ENCODE peak calls at places on chromosome 4, in seven cellular contexts. X, U, O, W, A, H and S are unnamed samples.
A peak's percentile ranks its signal among the peaks of the same experiment; 100 is the strongest.

GRCh38 chr4:175405961-175406360 is 406.1 kb downstream of the GPM6A start:
- DNase-seq in X (no peak), H (no peak), O (no peak), U (no peak), A (no peak), W (no peak), S (no peak)

GRCh38 chr4:88341227-88342192 is 37.1 kb upstream of the HERC6 start:
- DNase-seq in W (peak; percentile 91), U (no peak), X (no peak), H (peak; percentile 43), A (no peak), O (no peak), S (no peak)

GRCh38 chr4:24105183-24106039 is 215.6 kb upstream of the PPARGC1A start:
- DNase-seq in W (no peak), H (no peak), U (no peak), O (no peak), A (no peak), X (no peak), S (no peak)

GRCh38 chr4:52106701-52107100 is 55.6 kb downstream of the SPATA18 start:
- DNase-seq in X (no peak), U (no peak), A (no peak), W (no peak), O (no peak), H (no peak), S (peak; percentile 25)

GRCh38 chr4:77538144-77538543 is 67.5 kb upstream of the CXCL13 start:
- DNase-seq in U (no peak), H (no peak), O (no peak), X (no peak), A (no peak), W (peak; percentile 7), S (no peak)

GRCh38 chr4:184553891-184554290 is 79.5 kb upstream of the IRF2 start:
- DNase-seq in X (no peak), O (no peak), A (no peak), U (no peak), H (no peak), W (no peak), S (no peak)

GRCh38 chr4:74543983-74544382 is 99.0 kb downstream of the AREG start:
- DNase-seq in H (no peak), U (no peak), O (no peak), W (no peak), A (no peak), X (no peak), S (no peak)

GRCh38 chr4:165439344-165439743 is 60.5 kb downstream of the CPE start:
- DNase-seq in W (no peak), A (no peak), U (no peak), X (no peak), O (no peak), H (no peak), S (no peak)

GRCh38 chr4:176792348-176793059 is at the start of gene VEGFC:
- DNase-seq in A (no peak), W (peak; percentile 69), U (peak; percentile 40), H (peak; percentile 66), O (no peak), X (peak; percentile 75), S (no peak)

GRCh38 chr4:170008376-170008775 is 17.8 kb downstream of the MFAP3L start:
- DNase-seq in W (no peak), A (no peak), O (no peak), U (no peak), X (no peak), H (no peak), S (no peak)

GRCh38 chr4:16609170-16609758 is 289.2 kb downstream of the LDB2 start:
- DNase-seq in H (no peak), U (no peak), X (no peak), W (no peak), O (no peak), A (no peak), S (no peak)

GRCh38 chr4:73275318-73275654 is 16.7 kb upstream of the ANKRD17 start:
- DNase-seq in H (no peak), A (no peak), O (no peak), X (no peak), U (no peak), W (no peak), S (no peak)

GRCh38 chr4:69977582-69977981 is 12.1 kb upstream of the CSN2 start:
- DNase-seq in A (no peak), O (no peak), W (no peak), H (no peak), X (no peak), U (no peak), S (no peak)

GRCh38 chr4:826508-827208 is 729 bp upstream of the CPLX1 start:
- DNase-seq in X (peak; percentile 61), A (no peak), H (no peak), W (no peak), O (no peak), U (peak; percentile 10), S (no peak)
- H3K4me3 ChIP-seq in X (no peak overlapping the region), A (no peak overlapping the region), H (no peak overlapping the region), W (no peak overlapping the region), O (no peak overlapping the region), U (no peak overlapping the region), S (no peak overlapping the region)

GRCh38 chr4:173499568-173500535 is 30.2 kb downstream of the HAND2 start:
- DNase-seq in A (no peak), W (no peak), O (no peak), X (no peak), H (no peak), U (no peak), S (no peak)

GRCh38 chr4:173503330-173504180 is 26.5 kb downstream of the HAND2 start:
- DNase-seq in A (no peak), O (no peak), U (no peak), W (no peak), X (no peak), H (no peak), S (no peak)

GRCh38 chr4:173498771-173499170 is 31.3 kb downstream of the HAND2 start:
- DNase-seq in U (no peak), O (no peak), X (no peak), A (no peak), H (no peak), W (no peak), S (no peak)

GRCh38 chr4:173501592-173502150 is 28.4 kb downstream of the HAND2 start:
- DNase-seq in A (no peak), O (no peak), U (no peak), W (no peak), X (no peak), H (no peak), S (no peak)

DNA sequence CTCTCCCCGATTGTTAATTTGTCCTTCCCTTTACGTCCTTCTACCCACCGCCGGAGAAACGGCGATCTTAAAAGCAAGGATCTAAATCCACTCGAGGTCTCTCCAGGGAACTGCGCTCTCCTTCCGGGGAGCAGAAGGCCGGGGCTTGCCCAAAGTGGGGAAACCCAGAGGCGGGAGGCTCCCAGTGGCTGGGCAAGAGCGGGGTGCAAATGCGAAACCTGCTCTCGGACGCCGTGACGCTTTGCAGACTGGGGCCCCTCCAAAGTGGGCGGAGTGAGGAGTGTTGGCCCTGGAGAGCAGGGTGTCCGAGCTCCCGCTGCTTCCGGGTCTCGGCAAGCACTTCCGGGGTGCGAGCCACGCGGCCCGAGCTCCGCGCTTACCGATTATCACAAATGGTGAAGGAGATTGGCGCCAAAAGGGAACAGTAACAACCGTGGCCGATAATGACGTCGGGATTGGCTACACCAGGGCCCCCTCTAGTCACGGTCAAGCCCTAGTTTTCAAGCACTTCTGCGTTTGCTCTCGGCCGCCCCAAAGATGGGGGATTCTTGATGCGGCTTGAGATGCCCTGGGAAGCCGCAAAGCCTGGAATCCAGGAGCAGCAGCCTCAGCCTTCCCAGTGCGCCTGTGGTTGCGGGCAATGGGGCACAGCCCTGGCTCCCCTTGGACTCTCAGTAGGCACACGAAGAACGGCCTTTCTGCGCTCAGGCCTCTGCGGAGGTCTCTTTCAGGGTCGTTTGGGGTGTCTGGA is 29.0 kb downstream of the HAND2 start:
- DNase-seq in X (no peak), H (no peak), U (no peak), A (no peak), O (no peak), W (no peak), S (no peak)
- H3K4me3 ChIP-seq in X (peak overlapping the region; percentile 36), H (peak overlapping the region; percentile 14), U (no peak overlapping the region), A (peak overlapping the region; percentile 30), O (no peak overlapping the region), W (peak overlapping the region; percentile 14), S (no peak overlapping the region)

DNA sequence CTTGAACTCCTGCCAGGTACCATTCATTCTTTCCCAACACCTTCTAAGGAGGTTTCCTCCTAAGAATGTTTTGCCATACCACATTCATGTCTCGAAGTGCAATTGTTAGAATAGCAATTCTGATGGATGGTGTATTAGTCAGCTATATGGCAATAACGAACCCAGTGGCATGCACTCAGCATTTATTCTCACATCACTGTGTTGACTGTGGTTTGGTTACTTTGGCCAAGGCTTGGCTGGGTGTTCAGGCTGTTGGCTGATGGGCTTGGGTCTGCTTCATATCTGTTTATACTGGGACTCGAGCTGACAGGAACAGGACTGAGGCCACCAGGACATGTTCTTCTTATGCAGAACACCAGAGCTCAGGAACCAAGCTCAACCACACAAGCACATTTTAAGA is 31.7 kb downstream of the PSAPL1 start:
- DNase-seq in H (no peak), X (no peak), U (peak; percentile 10), A (no peak), O (no peak), W (no peak), S (no peak)
- H3K4me3 ChIP-seq in H (no peak overlapping the region), X (no peak overlapping the region), U (no peak overlapping the region), A (no peak overlapping the region), O (no peak overlapping the region), W (no peak overlapping the region), S (no peak overlapping the region)

GRCh38 chr4:3303445-3303824 is 10.6 kb downstream of the RGS12 start:
- DNase-seq in U (no peak), H (no peak), W (no peak), O (no peak), A (peak; percentile 9), X (no peak), S (no peak)

GRCh38 chr4:3303840-3304715 is 11.3 kb downstream of the RGS12 start:
- DNase-seq in O (no peak), H (no peak), U (peak; percentile 6), A (no peak), X (peak; percentile 29), W (no peak), S (peak; percentile 53)

GRCh38 chr4:3305610-3306371 is 13.0 kb downstream of the RGS12 start:
- DNase-seq in U (peak; percentile 5), W (peak; percentile 95), X (peak; percentile 49), O (no peak), H (no peak), A (peak; percentile 1), S (peak; percentile 77)

GRCh38 chr4:3306465-3306864 is 13.6 kb downstream of the RGS12 start:
- DNase-seq in X (peak; percentile 36), W (no peak), A (peak; percentile 4), U (no peak), H (peak; percentile 27), O (no peak), S (no peak)

DNA sequence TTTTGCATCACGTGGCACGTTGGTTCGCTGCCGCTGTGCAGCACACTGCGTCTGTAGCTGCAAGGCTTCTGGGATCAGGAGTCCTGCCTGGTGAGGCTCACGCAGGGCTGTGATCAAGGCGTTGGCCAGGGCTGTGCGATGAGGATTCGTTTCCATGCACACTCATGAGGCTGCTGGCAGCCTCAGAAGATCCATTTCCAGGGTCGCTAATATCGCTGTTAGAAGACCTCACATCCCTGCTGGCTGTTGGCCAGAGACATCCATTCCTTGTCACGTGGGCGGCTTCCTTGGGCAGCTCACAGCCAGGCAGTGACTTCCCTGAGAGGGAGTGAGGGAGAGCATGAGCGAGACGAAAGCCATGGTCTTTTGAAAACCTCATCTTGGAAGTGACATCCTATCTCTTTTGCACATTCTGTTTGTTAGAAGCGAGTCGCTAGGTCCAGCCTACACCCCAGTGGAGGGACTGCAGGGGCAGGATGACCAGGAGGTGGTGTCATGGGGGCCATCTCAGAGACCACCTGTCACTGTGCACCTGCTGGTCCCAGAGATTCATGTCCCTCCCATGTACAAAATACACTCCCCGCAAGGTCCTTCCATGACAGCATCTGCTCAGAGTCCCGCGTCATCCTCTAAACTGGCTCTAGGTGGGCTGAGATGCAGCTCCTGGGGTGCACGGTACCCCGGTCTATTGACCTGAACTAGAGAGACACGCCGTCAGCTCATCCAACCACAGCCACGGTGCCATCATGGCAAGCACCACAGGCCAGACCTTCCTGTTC is 12.2 kb downstream of the RGS12 start:
- DNase-seq in A (peak; percentile 12), W (peak; percentile 76), H (peak; percentile 72), X (peak; percentile 56), U (peak; percentile 10), O (no peak), S (no peak)
- H3K4me3 ChIP-seq in A (no peak overlapping the region), W (no peak overlapping the region), H (no peak overlapping the region), X (no peak overlapping the region), U (no peak overlapping the region), O (no peak overlapping the region), S (no peak overlapping the region)